ENCODE peak calls at places on chromosomes 3 and 15, in ten cellular contexts. B is EL; Y is NCI-H460; J is Right ventricle myocardium superior; M is foreskin keratinocyte; H is AG09309; R is naive thymus-derived CD4-positive, alpha-beta T cell; W is NCI-H748 treated with DMSO at 0.1 percent for 48 hours; A is stimulated activated CD4-positive, alpha-beta T cell treated with anti-CD3 and anti-CD28 coated beads, Interleukin-12 subunit alpha, Interleukin-12 subunit beta, amount 100 ng/mL, for 4 hours; N is heart right ventricle. Q is an unnamed sample.

GRCh38 chr3:124812291-124813265 is 74.6 kb downstream of the ITGB5 start:
- DNase-seq in W (no peak), R (no peak), J (peak), B (peak), N (peak), M (no peak), A (no peak), Y (peak), H (peak), Q (no peak)

GRCh38 chr15:100786139-100786531 is 93.5 kb upstream of the ALDH1A3 start:
- DNase-seq in M (no peak), A (no peak), N (no peak), B (no peak), J (no peak), H (no peak), R (no peak), Y (no peak), W (no peak), Q (no peak)

GRCh38 chr3:69941037-69941436 is 58.5 kb upstream of the SAMMSON start:
- DNase-seq in W (no peak), N (no peak), R (no peak), A (no peak), H (no peak), Y (no peak), M (no peak), J (no peak), B (no peak), Q (no peak)

GRCh38 chr15:69760263-69760855 is 307.7 kb downstream of the RPLP1 start:
- DNase-seq in M (no peak), A (no peak), Y (no peak), J (no peak), H (peak), B (no peak), W (no peak), N (no peak), R (no peak), Q (no peak)

GRCh38 chr15:82317091-82317489 is 32.2 kb downstream of the GOLGA6L10 start:
- DNase-seq in A (no peak), R (no peak), Y (no peak), J (peak), B (no peak), W (no peak), M (no peak), H (no peak), N (no peak), Q (no peak)

GRCh38 chr15:67135494-67135893 is 70.1 kb downstream of the SMAD3 start:
- DNase-seq in W (no peak), Y (no peak), A (no peak), R (no peak), N (no peak), B (peak), J (no peak), H (no peak), M (no peak), Q (no peak)

GRCh38 chr3:62817678-62818077 is 57.5 kb downstream of the CADPS start:
- DNase-seq in J (no peak), A (no peak), B (no peak), R (no peak), H (no peak), N (no peak), Y (no peak), M (no peak), W (no peak), Q (no peak)

GRCh38 chr3:149407898-149408297 is 30.4 kb upstream of the TM4SF1 start:
- DNase-seq in J (no peak), W (no peak), Y (no peak), A (no peak), N (no peak), M (no peak), B (no peak), H (no peak), R (no peak), Q (no peak)

GRCh38 chr15:40314723-40315276 is 7.1 kb upstream of the PLCB2 start:
- DNase-seq in B (peak), H (no peak), W (no peak), R (no peak), Y (no peak), N (no peak), A (no peak), M (no peak), J (no peak), Q (no peak)

GRCh38 chr3:42123012-42123581 is 31.9 kb downstream of the TRAK1 start:
- DNase-seq in B (peak), W (no peak), H (no peak), A (no peak), N (peak), Y (no peak), R (no peak), M (peak), J (no peak), Q (no peak)

GRCh38 chr3:82048711-82049110 is 287.3 kb upstream of the GBE1 start:
- DNase-seq in W (peak), M (peak), H (no peak), J (no peak), A (no peak), R (no peak), B (no peak), N (no peak), Y (no peak), Q (no peak)

GRCh38 chr15:63260786-63261185 is 16.6 kb upstream of the APH1B start:
- DNase-seq in R (no peak), H (no peak), A (no peak), W (no peak), M (no peak), J (no peak), Y (no peak), B (no peak), N (no peak), Q (no peak)

GRCh38 chr3:192851821-192852352 is 65.8 kb downstream of the MB21D2 start:
- DNase-seq in W (peak), H (no peak), B (peak), J (no peak), M (peak), A (no peak), Y (peak), R (no peak), N (peak), Q (no peak)

GRCh38 chr15:70203981-70204560 is 106.4 kb upstream of the TLE3 start:
- DNase-seq in A (no peak), B (no peak), M (no peak), R (no peak), Y (no peak), H (no peak), J (no peak), N (no peak), W (no peak), Q (peak)

GRCh38 chr3:65466300-65466988 is 572.3 kb downstream of the MAGI1 start:
- DNase-seq in J (no peak), B (no peak), R (no peak), M (no peak), H (no peak), Y (no peak), W (no peak), N (no peak), A (no peak), Q (no peak)

GRCh38 chr3:42492508-42493080 is 9.8 kb upstream of the VIPR1 start:
- DNase-seq in M (no peak), H (no peak), Y (no peak), B (no peak), N (no peak), R (no peak), A (no peak), J (no peak), W (no peak), Q (no peak)

GRCh38 chr15:73753250-73754130 is at the start of gene INSYN1:
- DNase-seq in M (no peak), N (peak), Y (no peak), A (no peak), J (peak), B (peak), H (no peak), R (no peak), W (no peak), Q (no peak)

GRCh38 chr15:79467865-79468586 is 35.9 kb downstream of the MINAR1 start:
- DNase-seq in Y (no peak), R (no peak), A (no peak), M (no peak), H (no peak), N (no peak), W (no peak), B (no peak), J (no peak), Q (no peak)

GRCh38 chr15:56929389-56929788 is 10.9 kb downstream of the TCF12 start:
- DNase-seq in R (no peak), N (no peak), A (no peak), M (no peak), W (no peak), B (peak), J (no peak), Y (no peak), H (no peak), Q (no peak)

GRCh38 chr3:189488241-189488767 is 142.9 kb upstream of the TP63 start:
- DNase-seq in N (no peak), R (no peak), M (peak), J (no peak), W (no peak), Y (no peak), H (peak), B (peak), A (no peak), Q (no peak)

GRCh38 chr3:140233702-140234101 is 298.7 kb downstream of the CLSTN2 start:
- DNase-seq in W (no peak), J (no peak), M (no peak), A (no peak), H (no peak), N (no peak), R (no peak), B (no peak), Y (no peak), Q (no peak)

GRCh38 chr3:15299036-15299435 is 33.4 kb downstream of the SH3BP5 start:
- DNase-seq in B (no peak), M (no peak), J (no peak), H (no peak), R (no peak), W (no peak), A (no peak), Y (no peak), N (no peak), Q (no peak)

GRCh38 chr3:144162042-144162441 is 190.4 kb downstream of the DIPK2A start:
- DNase-seq in H (peak), B (peak), Y (no peak), N (no peak), W (peak), R (no peak), A (no peak), J (no peak), M (peak), Q (no peak)

GRCh38 chr15:63256433-63256884 is 20.9 kb upstream of the APH1B start:
- DNase-seq in Y (peak), R (no peak), J (no peak), A (no peak), M (no peak), H (no peak), B (peak), W (no peak), N (no peak), Q (no peak)

GRCh38 chr3:188051801-188052228 is 102.1 kb upstream of the LPP start:
- DNase-seq in W (no peak), M (no peak), R (no peak), A (no peak), Y (no peak), N (peak), J (peak), H (no peak), B (no peak), Q (no peak)

GRCh38 chr3:126696701-126697267 is 7.3 kb upstream of the CHCHD6 start:
- DNase-seq in W (no peak), Y (no peak), B (no peak), R (no peak), M (no peak), A (no peak), H (no peak), N (no peak), J (no peak), Q (no peak)

GRCh38 chr3:38152660-38153059 is 12.7 kb upstream of the OXSR1 start:
- DNase-seq in W (no peak), N (no peak), H (no peak), M (no peak), Y (no peak), A (no peak), B (no peak), J (no peak), R (no peak), Q (no peak)

GRCh38 chr3:128496019-128496601 is 3.1 kb upstream of the GATA2 start:
- DNase-seq in A (no peak), Y (no peak), J (no peak), N (no peak), B (no peak), W (no peak), R (no peak), M (no peak), H (no peak), Q (no peak)

GRCh38 chr15:31262901-31263671 is 63.5 kb upstream of the KLF13 start:
- DNase-seq in Y (no peak), B (peak), N (no peak), A (no peak), J (peak), M (peak), W (no peak), R (no peak), H (peak), Q (no peak)

GRCh38 chr3:61761694-61762430 is 200.5 kb downstream of the PTPRG start:
- DNase-seq in R (no peak), A (no peak), J (no peak), B (no peak), H (no peak), W (no peak), N (no peak), Y (no peak), M (no peak), Q (no peak)

GRCh38 chr3:138474163-138474562 is 39.7 kb downstream of the ESYT3 start:
- DNase-seq in A (no peak), J (no peak), Y (no peak), B (no peak), N (no peak), H (no peak), W (no peak), M (no peak), R (no peak), Q (no peak)

GRCh38 chr3:14118400-14119165 is 6.1 kb downstream of the CHCHD4 start:
- DNase-seq in Y (no peak), H (no peak), W (no peak), R (no peak), M (no peak), A (no peak), N (no peak), B (no peak), J (no peak), Q (no peak)

GRCh38 chr3:151537751-151538150 is 76.9 kb upstream of the IGSF10 start:
- DNase-seq in M (no peak), N (no peak), R (no peak), W (no peak), H (no peak), Y (no peak), A (no peak), J (no peak), B (peak), Q (no peak)

GRCh38 chr3:58868101-58868779 is 181.6 kb downstream of the CFAP20DC start:
- DNase-seq in H (no peak), N (no peak), B (no peak), M (no peak), A (no peak), W (no peak), J (no peak), Y (no peak), R (no peak), Q (no peak)